ENCODE peak calls at places on chromosomes 3 and 15, in four cellular contexts. S, W, K and V are unnamed samples.

GRCh38 chr15:91113036-91113435 is 13.0 kb downstream of the SV2B start:
- DNase-seq in W (no peak), S (no peak), K (no peak), V (peak)

GRCh38 chr3:172467170-172467824 is 19.0 kb upstream of the GHSR start:
- DNase-seq in K (no peak), W (peak), S (peak), V (no peak)

GRCh38 chr3:107604057-107604802 is 81.5 kb downstream of the BBX start:
- DNase-seq in S (no peak), K (no peak), W (no peak), V (no peak)

GRCh38 chr15:66515901-66516322 is 10.8 kb downstream of the ZWILCH start:
- DNase-seq in S (no peak), K (no peak), W (no peak), V (no peak)

GRCh38 chr15:45425135-45425534 is 46.8 kb upstream of the GATM start:
- DNase-seq in W (no peak), K (no peak), S (no peak), V (no peak)

GRCh38 chr3:149077638-149078037 is 8.7 kb downstream of the HLTF start:
- DNase-seq in W (no peak), S (no peak), K (no peak), V (no peak)

GRCh38 chr3:114809668-114810413 is 337.2 kb downstream of the ZBTB20 start:
- DNase-seq in K (peak), S (no peak), W (peak), V (no peak)

GRCh38 chr15:51874751-51875644 is 45.5 kb downstream of the TMOD3 start:
- DNase-seq in K (peak), S (peak), W (peak), V (no peak)

GRCh38 chr3:47420511-47421484 is 40.0 kb downstream of the PTPN23 start:
- DNase-seq in W (peak), K (peak), S (peak), V (peak)

GRCh38 chr15:93862791-93863190 is 368.6 kb upstream of the MCTP2 start:
- DNase-seq in S (no peak), K (no peak), W (no peak), V (no peak)
- TF ChIP-seq HMGXB4 in S (no peak), K (no peak), W (no peak), V (no peak)

DNA sequence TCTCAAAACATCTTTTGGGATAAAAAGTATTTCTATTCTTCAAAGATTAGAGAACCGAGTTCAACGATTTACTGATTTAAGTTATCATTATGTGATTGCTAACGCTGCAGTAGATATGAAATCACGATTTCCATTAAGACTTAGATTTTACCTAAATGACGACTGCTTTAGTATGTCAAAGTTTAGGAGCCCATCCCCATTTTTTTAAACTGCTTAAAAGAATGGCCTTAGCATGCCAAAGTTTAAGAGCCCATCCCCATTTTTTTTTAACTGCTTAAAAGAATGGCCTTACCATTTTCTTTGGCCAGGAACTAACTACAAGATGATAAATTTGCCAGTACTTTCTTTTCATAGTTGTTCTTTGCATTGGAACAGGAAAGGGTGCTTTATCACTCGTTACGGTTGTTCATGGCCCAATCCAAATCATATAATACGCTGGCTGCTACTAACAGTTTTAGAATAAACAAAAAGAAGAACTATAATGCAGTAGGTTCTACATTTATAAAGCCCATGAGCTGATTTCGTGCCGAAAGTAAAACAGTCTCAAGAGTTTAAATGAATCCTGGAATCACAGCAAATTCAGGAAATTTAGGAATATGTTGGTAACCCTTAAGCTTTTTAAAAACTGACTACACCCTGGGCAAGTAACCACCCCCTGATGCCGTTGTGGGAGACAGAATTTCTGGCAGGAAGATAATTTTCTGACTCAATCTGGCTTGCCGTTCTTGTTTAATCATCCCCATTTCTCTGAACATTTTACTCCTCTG is 864 bp upstream of the TSC22D2 start:
- DNase-seq in K (no peak), W (peak), S (peak), V (no peak)
- TF ChIP-seq HMGXB4 in K (no peak), W (no peak), S (no peak), V (no peak)

DNA sequence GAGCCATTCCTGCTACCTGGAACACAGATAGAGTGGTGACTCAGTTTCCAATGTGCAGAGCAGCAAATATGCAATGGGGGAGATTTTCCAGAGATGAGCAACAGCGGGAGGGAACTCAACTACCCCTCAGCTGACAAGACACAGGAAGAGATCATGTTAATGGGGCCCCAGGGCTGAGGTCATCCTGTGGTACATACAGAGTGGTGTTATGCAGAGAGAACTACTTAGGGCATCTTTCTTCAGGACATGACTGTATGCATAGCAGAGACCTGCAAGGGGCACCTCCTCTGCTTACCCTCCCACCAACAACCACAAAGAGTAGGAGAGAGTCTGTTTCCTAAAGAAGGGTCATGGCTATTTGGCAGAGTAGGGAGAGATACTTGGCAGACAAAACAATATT is 6.8 kb upstream of the TBC1D5 start:
- DNase-seq in K (no peak), W (no peak), S (no peak), V (no peak)
- TF ChIP-seq HMGXB4 in K (no peak), W (no peak), S (no peak), V (no peak)

DNA sequence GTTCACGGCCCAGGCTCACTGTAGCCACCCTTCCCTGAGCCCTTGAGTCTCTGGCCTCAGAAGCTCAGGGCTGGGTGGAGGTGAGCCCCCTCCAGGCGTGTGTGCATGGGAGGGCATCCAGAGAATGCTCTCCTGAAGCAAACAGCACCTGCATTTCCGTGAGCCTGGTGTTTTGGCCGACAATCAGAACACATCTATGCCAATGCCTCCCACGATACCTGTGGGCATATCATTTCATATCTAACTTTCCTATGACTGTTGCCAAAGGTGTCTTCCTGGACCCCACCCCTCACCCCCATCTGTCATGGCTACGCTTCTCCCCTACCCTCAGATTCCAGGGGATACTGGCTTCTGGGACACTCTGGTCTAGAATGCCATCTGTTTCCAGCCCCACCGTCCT is 53.3 kb upstream of the RAB6B start:
- DNase-seq in W (no peak), K (no peak), S (no peak), V (no peak)
- TF ChIP-seq HMGXB4 in W (no peak), K (no peak), S (no peak), V (no peak)

GRCh38 chr3:16147226-16147625 is 27.3 kb upstream of the GALNT15 start:
- DNase-seq in K (no peak), W (peak), S (no peak), V (no peak)
- TF ChIP-seq HMGXB4 in K (no peak), W (no peak), S (no peak), V (no peak)